ENCODE peak calls at places on chromosomes 7 and 10, in six cellular contexts. One of them, this sample, is unnamed. For H3K27me3 and H3K36me3, the result is how much of the 10 kb centered on the place peaks cover.

GRCh38 chr7:24477807-24478655 is 95.2 kb upstream of the PALS2 start:
- DNase-seq in fibroblast of lung: peak
- DNase-seq in prostate gland: no peak
- DNase-seq in stomach: no peak
- DNase-seq in CD8-positive, alpha-beta T cell: no peak
- DNase-seq in Karpas-422: no peak
- DNase-seq in this sample: peak

GRCh38 chr7:16060492-16060891 is 360.8 kb downstream of the CRPPA start:
- DNase-seq in fibroblast of lung: no peak
- DNase-seq in CD8-positive, alpha-beta T cell: no peak
- DNase-seq in stomach: no peak
- DNase-seq in Karpas-422: no peak
- DNase-seq in prostate gland: no peak
- DNase-seq in this sample: no peak

GRCh38 chr7:94400022-94400421 is 5.3 kb downstream of the COL1A2 start:
- DNase-seq in Karpas-422: no peak
- DNase-seq in stomach: no peak
- DNase-seq in fibroblast of lung: no peak
- DNase-seq in CD8-positive, alpha-beta T cell: no peak
- DNase-seq in prostate gland: no peak
- DNase-seq in this sample: no peak

GRCh38 chr7:92246363-92247101 is 758 bp downstream of the ANKIB1 start:
- DNase-seq in stomach: no peak
- DNase-seq in prostate gland: peak
- DNase-seq in Karpas-422: peak
- DNase-seq in fibroblast of lung: peak
- DNase-seq in CD8-positive, alpha-beta T cell: peak
- DNase-seq in this sample: peak

GRCh38 chr10:84727398-84727797 is 399.0 kb downstream of the CCSER2 start:
- DNase-seq in prostate gland: no peak
- DNase-seq in Karpas-422: no peak
- DNase-seq in CD8-positive, alpha-beta T cell: no peak
- DNase-seq in stomach: no peak
- DNase-seq in fibroblast of lung: no peak
- DNase-seq in this sample: no peak

GRCh38 chr7:6705959-6706665 is 635 bp downstream of the ZNF12 start:
- DNase-seq in CD8-positive, alpha-beta T cell: no peak
- DNase-seq in fibroblast of lung: peak
- DNase-seq in stomach: peak
- DNase-seq in Karpas-422: peak
- DNase-seq in prostate gland: no peak
- DNase-seq in this sample: no peak

GRCh38 chr7:51243631-51244030 is 73.0 kb downstream of the COBL start:
- DNase-seq in fibroblast of lung: no peak
- DNase-seq in stomach: no peak
- DNase-seq in Karpas-422: no peak
- DNase-seq in CD8-positive, alpha-beta T cell: no peak
- DNase-seq in prostate gland: no peak
- DNase-seq in this sample: no peak

GRCh38 chr10:5692476-5693358 is 8.1 kb downstream of the TASOR2 start:
- DNase-seq in prostate gland: peak
- DNase-seq in CD8-positive, alpha-beta T cell: peak
- DNase-seq in Karpas-422: no peak
- DNase-seq in fibroblast of lung: peak
- DNase-seq in stomach: peak
- DNase-seq in this sample: peak

GRCh38 chr10:83012866-83013265 is 1126.4 kb upstream of the GHITM start:
- DNase-seq in prostate gland: no peak
- DNase-seq in fibroblast of lung: no peak
- DNase-seq in stomach: no peak
- DNase-seq in Karpas-422: no peak
- DNase-seq in CD8-positive, alpha-beta T cell: no peak
- DNase-seq in this sample: no peak

GRCh38 chr10:14386202-14386593 is 55.5 kb upstream of the FRMD4A start:
- DNase-seq in stomach: no peak
- DNase-seq in Karpas-422: no peak
- DNase-seq in prostate gland: no peak
- DNase-seq in fibroblast of lung: peak
- DNase-seq in CD8-positive, alpha-beta T cell: no peak
- DNase-seq in this sample: no peak

GRCh38 chr7:138935438-138936079 is 45.6 kb downstream of the KIAA1549 start:
- DNase-seq in prostate gland: no peak
- DNase-seq in fibroblast of lung: peak
- DNase-seq in stomach: no peak
- DNase-seq in Karpas-422: no peak
- DNase-seq in CD8-positive, alpha-beta T cell: no peak
- DNase-seq in this sample: no peak
- H3K4me3 ChIP-seq in prostate gland: no peak
- H3K4me3 ChIP-seq in fibroblast of lung: no peak
- H3K4me3 ChIP-seq in stomach: no peak
- H3K4me3 ChIP-seq in Karpas-422: no peak
- H3K4me3 ChIP-seq in CD8-positive, alpha-beta T cell: no peak
- H3K4me3 ChIP-seq in this sample: no peak

GRCh38 chr10:101116754-101117153 is 14.3 kb upstream of the TLX1 start:
- DNase-seq in CD8-positive, alpha-beta T cell: no peak
- DNase-seq in stomach: no peak
- DNase-seq in Karpas-422: no peak
- DNase-seq in prostate gland: no peak
- DNase-seq in fibroblast of lung: no peak
- DNase-seq in this sample: no peak
- H3K27me3 ChIP-seq in CD8-positive, alpha-beta T cell: under half
- H3K27me3 ChIP-seq in stomach: under half
- H3K27me3 ChIP-seq in Karpas-422: under half
- H3K27me3 ChIP-seq in prostate gland: under half
- H3K27me3 ChIP-seq in fibroblast of lung: under half
- H3K27me3 ChIP-seq in this sample: under half

DNA sequence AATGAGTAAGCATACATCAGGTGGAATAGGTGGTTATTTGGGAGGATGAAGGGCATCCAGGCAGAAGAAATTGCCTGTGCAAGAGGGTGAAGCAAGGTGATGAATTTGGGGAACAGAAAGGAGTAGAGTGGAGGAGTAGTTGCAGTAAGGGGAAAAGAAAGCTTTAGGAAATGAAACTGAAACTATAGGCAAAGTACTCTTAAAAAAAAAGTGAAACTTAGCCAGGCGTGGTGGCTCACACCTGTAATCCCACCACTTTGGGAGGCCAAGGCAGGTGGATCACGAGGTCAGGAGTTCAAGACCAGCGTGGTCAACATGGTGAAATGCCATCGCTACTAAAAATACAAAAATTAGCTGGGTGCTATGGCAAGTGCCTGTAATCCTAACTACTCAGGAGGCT is 17.6 kb downstream of the NUP205 start:
- DNase-seq in Karpas-422: peak
- DNase-seq in CD8-positive, alpha-beta T cell: no peak
- DNase-seq in stomach: no peak
- DNase-seq in prostate gland: no peak
- DNase-seq in fibroblast of lung: no peak
- DNase-seq in this sample: no peak
- H3K36me3 ChIP-seq in Karpas-422: half or more
- H3K36me3 ChIP-seq in CD8-positive, alpha-beta T cell: half or more
- H3K36me3 ChIP-seq in stomach: half or more
- H3K36me3 ChIP-seq in prostate gland: under half
- H3K36me3 ChIP-seq in fibroblast of lung: under half
- H3K36me3 ChIP-seq in this sample: under half

GRCh38 chr10:92594194-92594593 is 1.3 kb downstream of the KIF11 start:
- DNase-seq in stomach: no peak
- DNase-seq in prostate gland: no peak
- DNase-seq in Karpas-422: peak
- DNase-seq in fibroblast of lung: no peak
- DNase-seq in CD8-positive, alpha-beta T cell: no peak
- DNase-seq in this sample: no peak
- H3K4me3 ChIP-seq in stomach: no peak
- H3K4me3 ChIP-seq in prostate gland: no peak
- H3K4me3 ChIP-seq in Karpas-422: peak
- H3K4me3 ChIP-seq in fibroblast of lung: peak
- H3K4me3 ChIP-seq in CD8-positive, alpha-beta T cell: no peak
- H3K4me3 ChIP-seq in this sample: peak

GRCh38 chr10:100747061-100747825 is 1.9 kb downstream of the PAX2 start:
- DNase-seq in prostate gland: no peak
- DNase-seq in stomach: no peak
- DNase-seq in CD8-positive, alpha-beta T cell: no peak
- DNase-seq in fibroblast of lung: no peak
- DNase-seq in Karpas-422: no peak
- DNase-seq in this sample: no peak
- H3K27me3 ChIP-seq in prostate gland: half or more
- H3K27me3 ChIP-seq in stomach: half or more
- H3K27me3 ChIP-seq in CD8-positive, alpha-beta T cell: half or more
- H3K27me3 ChIP-seq in fibroblast of lung: half or more
- H3K27me3 ChIP-seq in Karpas-422: under half
- H3K27me3 ChIP-seq in this sample: half or more

GRCh38 chr7:87875151-87876039 is 765 bp downstream of the SLC25A40 start:
- DNase-seq in prostate gland: peak
- DNase-seq in stomach: no peak
- DNase-seq in CD8-positive, alpha-beta T cell: no peak
- DNase-seq in Karpas-422: peak
- DNase-seq in fibroblast of lung: peak
- DNase-seq in this sample: peak

GRCh38 chr7:87876759-87877234 is 504 bp downstream of the DBF4 start:
- DNase-seq in stomach: peak
- DNase-seq in Karpas-422: peak
- DNase-seq in prostate gland: peak
- DNase-seq in fibroblast of lung: peak
- DNase-seq in CD8-positive, alpha-beta T cell: peak
- DNase-seq in this sample: peak

GRCh38 chr7:87876040-87876758 is at the start of the genes DBF4 and SLC25A40:
- DNase-seq in prostate gland: peak
- DNase-seq in stomach: peak
- DNase-seq in Karpas-422: peak
- DNase-seq in CD8-positive, alpha-beta T cell: peak
- DNase-seq in fibroblast of lung: peak
- DNase-seq in this sample: peak

GRCh38 chr7:87877641-87878040 is 1.3 kb downstream of the DBF4 start:
- DNase-seq in stomach: no peak
- DNase-seq in CD8-positive, alpha-beta T cell: no peak
- DNase-seq in Karpas-422: no peak
- DNase-seq in fibroblast of lung: peak
- DNase-seq in prostate gland: no peak
- DNase-seq in this sample: no peak

GRCh38 chr7:87878208-87878735 is 2.0 kb downstream of the DBF4 start:
- DNase-seq in Karpas-422: no peak
- DNase-seq in prostate gland: no peak
- DNase-seq in fibroblast of lung: peak
- DNase-seq in CD8-positive, alpha-beta T cell: no peak
- DNase-seq in stomach: no peak
- DNase-seq in this sample: no peak
- H3K36me3 ChIP-seq in Karpas-422: under half
- H3K36me3 ChIP-seq in prostate gland: under half
- H3K36me3 ChIP-seq in fibroblast of lung: under half
- H3K36me3 ChIP-seq in CD8-positive, alpha-beta T cell: under half
- H3K36me3 ChIP-seq in stomach: under half
- H3K36me3 ChIP-seq in this sample: under half

DNA sequence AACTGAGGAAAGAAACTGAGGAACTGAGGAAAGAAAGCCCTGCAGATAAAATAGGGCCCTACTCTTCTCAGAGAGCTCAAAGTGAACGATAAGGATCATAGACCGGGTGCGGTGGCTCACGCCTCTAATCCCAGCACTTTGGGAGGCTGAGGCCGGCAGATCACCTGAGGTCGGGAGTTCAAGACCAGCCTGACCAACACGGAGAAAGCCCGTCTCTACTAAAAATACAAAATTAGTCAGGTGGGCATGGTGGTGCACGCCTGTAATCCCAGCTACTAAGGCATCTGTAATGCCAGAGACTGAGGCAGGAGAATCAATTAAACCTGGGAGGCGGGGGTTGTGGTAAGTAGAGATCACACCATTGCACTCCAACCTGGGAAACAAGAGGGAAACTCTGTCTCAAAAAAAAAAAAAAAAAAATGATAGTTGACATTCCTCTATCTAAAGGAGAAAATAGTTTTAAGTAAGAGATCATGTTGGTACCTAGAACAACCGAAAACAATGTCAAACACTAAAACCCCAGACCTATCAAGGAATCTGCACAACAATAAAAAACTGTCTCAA is 2.5 kb downstream of the MKRN1 start:
- DNase-seq in Karpas-422: no peak
- DNase-seq in prostate gland: no peak
- DNase-seq in stomach: no peak
- DNase-seq in fibroblast of lung: no peak
- DNase-seq in CD8-positive, alpha-beta T cell: no peak
- DNase-seq in this sample: no peak
- H3K4me3 ChIP-seq in Karpas-422: peak
- H3K4me3 ChIP-seq in prostate gland: no peak
- H3K4me3 ChIP-seq in stomach: no peak
- H3K4me3 ChIP-seq in fibroblast of lung: no peak
- H3K4me3 ChIP-seq in CD8-positive, alpha-beta T cell: peak
- H3K4me3 ChIP-seq in this sample: peak

DNA sequence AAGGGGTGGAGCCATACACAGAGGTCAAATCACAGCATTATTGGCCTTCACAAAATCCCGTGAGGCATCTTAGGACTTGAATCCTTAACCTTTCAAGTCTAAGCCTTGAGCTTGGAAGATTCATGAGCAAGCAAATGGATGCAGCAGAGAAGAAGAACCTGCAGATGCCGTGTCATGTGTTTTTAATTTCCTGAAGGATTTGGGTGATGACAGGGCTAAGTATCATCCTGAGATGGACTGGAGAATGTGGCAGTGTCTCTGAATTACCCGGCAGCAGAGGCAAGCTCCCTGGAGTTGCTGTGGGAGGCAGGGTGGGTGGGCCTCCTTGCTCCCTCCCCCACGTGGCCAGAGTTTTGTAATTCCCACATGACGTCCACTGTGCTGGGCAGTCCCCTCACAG is 50.8 kb downstream of the GCC1 start:
- DNase-seq in Karpas-422: no peak
- DNase-seq in prostate gland: no peak
- DNase-seq in CD8-positive, alpha-beta T cell: no peak
- DNase-seq in stomach: no peak
- DNase-seq in fibroblast of lung: no peak
- DNase-seq in this sample: no peak
- H3K27me3 ChIP-seq in Karpas-422: under half
- H3K27me3 ChIP-seq in prostate gland: under half
- H3K27me3 ChIP-seq in CD8-positive, alpha-beta T cell: under half
- H3K27me3 ChIP-seq in stomach: under half
- H3K27me3 ChIP-seq in fibroblast of lung: under half
- H3K27me3 ChIP-seq in this sample: under half